ENCODE peak calls at places on chromosomes 6 and 20, in ten cellular contexts. J is posterior cingulate gyrus; T is Panc1; H is activated CD4-positive, alpha-beta T cell treated with anti-CD3 and anti-CD28 coated beads for 48 hours; R is neuronal stem cell; O is GOT3; S is stimulated activated CD4-positive, alpha-beta T cell treated with anti-CD3 and anti-CD28 coated beads, Interleukin-2, amount 100 ng/mL, for 24 hours; Q is AG10803; G is activated B cell treated with CpG ODN at 0.5 μM for 24 hours; N is esophagus squamous epithelium. D is an unnamed sample.

GRCh38 chr6:43496370-43497128 is 13.6 kb downstream of the LRRC73 start:
- DNase-seq in J (no peak), T (no peak), H (no peak), R (no peak), O (no peak), S (no peak), Q (peak; percentile 65), G (no peak), N (no peak), D (peak; percentile 70)

GRCh38 chr20:58549681-58550542 is 34.7 kb upstream of the APCDD1L start:
- DNase-seq in J (no peak), T (no peak), H (no peak), R (no peak), O (no peak), S (no peak), Q (no peak), G (no peak), N (no peak), D (no peak)

GRCh38 chr6:145587342-145587741 is 148.0 kb downstream of the EPM2A start:
- DNase-seq in J (no peak), T (no peak), H (no peak), R (no peak), O (no peak), S (no peak), Q (no peak), G (no peak), N (no peak), D (no peak)

GRCh38 chr6:134161036-134161435 is 108.6 kb upstream of the SLC2A12 start:
- DNase-seq in J (no peak), T (no peak), H (no peak), R (no peak), O (no peak), S (no peak), Q (no peak), G (no peak), N (no peak), D (no peak)

GRCh38 chr6:38302081-38302480 is 337.6 kb downstream of the BTBD9 start:
- DNase-seq in J (no peak), T (no peak), H (no peak), R (no peak), O (no peak), S (no peak), Q (no peak), G (no peak), N (no peak), D (no peak)

GRCh38 chr6:84050408-84050807 is 16.8 kb downstream of the MRAP2 start:
- DNase-seq in J (no peak), T (no peak), H (no peak), R (no peak), O (no peak), S (no peak), Q (no peak), G (no peak), N (no peak), D (no peak)

GRCh38 chr20:6651016-6651415 is 116.5 kb upstream of the BMP2 start:
- DNase-seq in J (no peak), T (peak; percentile 4), H (no peak), R (no peak), O (peak; percentile 70), S (no peak), Q (peak; percentile 63), G (no peak), N (no peak), D (peak; percentile 53)

GRCh38 chr6:126657556-126658129 is 317.7 kb downstream of the CENPW start:
- DNase-seq in J (no peak), T (peak; percentile 22), H (no peak), R (no peak), O (no peak), S (no peak), Q (peak; percentile 47), G (no peak), N (no peak), D (no peak)

GRCh38 chr6:119742188-119742803 is 392.7 kb upstream of the MAN1A1 start:
- DNase-seq in J (peak; percentile 24), T (peak; percentile 18), H (peak; percentile 75), R (peak; percentile 69), O (peak; percentile 7), S (peak; percentile 63), Q (peak; percentile 41), G (peak; percentile 44), N (no peak), D (peak; percentile 59)

GRCh38 chr6:22145823-22146379 is 150.9 kb downstream of the PRL start:
- DNase-seq in J (peak; percentile 78), T (peak; percentile 25), H (no peak), R (no peak), O (no peak), S (no peak), Q (peak; percentile 73), G (no peak), N (no peak), D (no peak)

GRCh38 chr6:168416531-168416930 is 24.5 kb upstream of the SMOC2 start:
- DNase-seq in J (no peak), T (no peak), H (no peak), R (no peak), O (no peak), S (no peak), Q (no peak), G (no peak), N (no peak), D (no peak)

GRCh38 chr6:81731814-81732213 is 20.7 kb downstream of the TENT5A start:
- DNase-seq in J (no peak), T (no peak), H (no peak), R (no peak), O (no peak), S (no peak), Q (peak; percentile 64), G (no peak), N (no peak), D (no peak)

GRCh38 chr20:10249048-10249770 is 30.6 kb downstream of the SNAP25 start:
- DNase-seq in J (no peak), T (no peak), H (no peak), R (no peak), O (no peak), S (no peak), Q (no peak), G (no peak), N (no peak), D (no peak)

GRCh38 chr6:74853991-74854390 is 351.9 kb downstream of the COL12A1 start:
- DNase-seq in J (no peak), T (no peak), H (no peak), R (no peak), O (no peak), S (no peak), Q (peak; percentile 81), G (no peak), N (no peak), D (no peak)

GRCh38 chr20:62359491-62360121 is 7.5 kb downstream of the LAMA5 start:
- DNase-seq in J (peak; percentile 11), T (peak; percentile 77), H (no peak), R (no peak), O (no peak), S (no peak), Q (no peak), G (no peak), N (no peak), D (no peak)

GRCh38 chr6:147108256-147108910 is 95.8 kb upstream of the STXBP5 start:
- DNase-seq in J (no peak), T (no peak), H (no peak), R (no peak), O (no peak), S (no peak), Q (no peak), G (no peak), N (no peak), D (no peak)

GRCh38 chr6:127342946-127343752 is at the start of gene ECHDC1:
- DNase-seq in J (peak; percentile 50), T (peak; percentile 61), H (peak; percentile 84), R (peak; percentile 55), O (peak; percentile 28), S (peak; percentile 78), Q (peak; percentile 55), G (peak; percentile 57), N (no peak), D (peak; percentile 68)

GRCh38 chr6:112879920-112880413 is 532.8 kb downstream of the RFPL4B start:
- DNase-seq in J (no peak), T (no peak), H (no peak), R (no peak), O (no peak), S (peak; percentile 17), Q (peak; percentile 6), G (no peak), N (no peak), D (no peak)

GRCh38 chr6:145025488-145025887 is 709.8 kb downstream of the EPM2A start:
- DNase-seq in J (no peak), T (no peak), H (no peak), R (no peak), O (no peak), S (no peak), Q (no peak), G (no peak), N (no peak), D (no peak)

GRCh38 chr6:37077459-37078296 is 72.2 kb downstream of the FGD2 start:
- DNase-seq in J (peak; percentile 42), T (no peak), H (no peak), R (no peak), O (no peak), S (no peak), Q (peak; percentile 99), G (no peak), N (no peak), D (peak; percentile 85)

GRCh38 chr6:167795321-167795811 is 31.3 kb upstream of the AFDN start:
- DNase-seq in J (no peak), T (no peak), H (no peak), R (no peak), O (no peak), S (no peak), Q (no peak), G (no peak), N (no peak), D (no peak)

GRCh38 chr6:7475081-7475480 is 66.4 kb upstream of the DSP start:
- DNase-seq in J (no peak), T (no peak), H (no peak), R (no peak), O (no peak), S (no peak), Q (no peak), G (no peak), N (no peak), D (no peak)

GRCh38 chr6:37489697-37490336 is 9.9 kb downstream of the CCDC167 start:
- DNase-seq in J (no peak), T (no peak), H (peak; percentile 39), R (no peak), O (no peak), S (no peak), Q (no peak), G (no peak), N (no peak), D (no peak)

GRCh38 chr6:39952170-39952569 is 17.9 kb upstream of the MOCS1 start:
- DNase-seq in J (no peak), T (no peak), H (no peak), R (no peak), O (no peak), S (no peak), Q (peak; percentile 78), G (no peak), N (no peak), D (no peak)